ENCODE peak calls at places on chromosome 13, in eight cellular contexts. Z, D, N, P, M, F, A and B are unnamed samples.

GRCh38 chr13:51793570-51794273 is 10.2 kb downstream of the DHRS12 start:
- DNase-seq in Z (no peak), D (no peak), N (no peak), P (no peak), M (no peak), F (peak; percentile 45), A (peak; percentile 21), B (no peak)

GRCh38 chr13:113086031-113086750 is 19.4 kb upstream of the F7 start:
- DNase-seq in Z (no peak), D (no peak), N (no peak), P (no peak), M (no peak), F (no peak), A (peak; percentile 30), B (no peak)

GRCh38 chr13:51125495-51126226 is 14.6 kb upstream of the C13orf42 start:
- DNase-seq in Z (peak; percentile 49), D (peak; percentile 53), N (peak; percentile 77), P (no peak), M (no peak), F (peak; percentile 72), A (peak; percentile 23), B (no peak)

GRCh38 chr13:97223711-97224461 is 1.8 kb downstream of the MBNL2 start:
- DNase-seq in Z (peak; percentile 55), D (peak; percentile 42), N (peak; percentile 52), P (no peak), M (peak; percentile 57), F (peak; percentile 88), A (peak; percentile 35), B (peak; percentile 56)

GRCh38 chr13:51935326-51936171 is 73.8 kb downstream of the CCDC70 start:
- DNase-seq in Z (peak; percentile 54), D (peak; percentile 59), N (peak; percentile 74), P (no peak), M (no peak), F (no peak), A (peak; percentile 33), B (no peak)

GRCh38 chr13:33611016-33611805 is 206.7 kb upstream of the RFC3 start:
- DNase-seq in Z (peak; percentile 10), D (peak; percentile 65), N (no peak), P (peak; percentile 35), M (peak; percentile 36), F (peak; percentile 76), A (no peak), B (peak; percentile 26)

GRCh38 chr13:51420681-51421476 is 32.0 kb downstream of the INTS6 start:
- DNase-seq in Z (no peak), D (no peak), N (no peak), P (no peak), M (no peak), F (no peak), A (no peak), B (no peak)

GRCh38 chr13:20882206-20882605 is 20.3 kb downstream of the XPO4 start:
- DNase-seq in Z (no peak), D (no peak), N (peak; percentile 49), P (no peak), M (no peak), F (no peak), A (no peak), B (no peak)

GRCh38 chr13:60139272-60139671 is 24.5 kb downstream of the DIAPH3 start:
- DNase-seq in Z (no peak), D (no peak), N (no peak), P (no peak), M (no peak), F (no peak), A (no peak), B (no peak)

GRCh38 chr13:22012676-22013075 is 341.8 kb downstream of the FGF9 start:
- DNase-seq in Z (no peak), D (no peak), N (no peak), P (no peak), M (no peak), F (no peak), A (no peak), B (no peak)

GRCh38 chr13:80555796-80556195 is 214.9 kb upstream of the SPRY2 start:
- DNase-seq in Z (no peak), D (no peak), N (no peak), P (no peak), M (no peak), F (no peak), A (peak; percentile 12), B (no peak)

GRCh38 chr13:42420304-42420703 is 148.4 kb downstream of the AKAP11 start:
- DNase-seq in Z (no peak), D (no peak), N (no peak), P (no peak), M (no peak), F (no peak), A (no peak), B (no peak)

GRCh38 chr13:91174886-91175501 is 172.5 kb upstream of the MIR17HG start:
- DNase-seq in Z (no peak), D (no peak), N (no peak), P (no peak), M (no peak), F (no peak), A (no peak), B (no peak)

GRCh38 chr13:31945202-31945978 is 86.2 kb upstream of the FRY start:
- DNase-seq in Z (peak; percentile 27), D (peak; percentile 67), N (no peak), P (peak; percentile 31), M (peak; percentile 19), F (peak; percentile 79), A (no peak), B (peak; percentile 77)

GRCh38 chr13:102183509-102184182 is 218.2 kb downstream of the FGF14 start:
- DNase-seq in Z (no peak), D (no peak), N (no peak), P (no peak), M (no peak), F (no peak), A (no peak), B (no peak)

GRCh38 chr13:37984357-37984756 is 114.8 kb upstream of the TRPC4 start:
- DNase-seq in Z (no peak), D (no peak), N (no peak), P (no peak), M (no peak), F (no peak), A (no peak), B (no peak)

GRCh38 chr13:66624302-66624701 is 605.8 kb downstream of the PCDH9 start:
- DNase-seq in Z (no peak), D (no peak), N (no peak), P (no peak), M (no peak), F (no peak), A (no peak), B (no peak)

GRCh38 chr13:97615266-97615665 is 181.3 kb downstream of the RAP2A start:
- DNase-seq in Z (no peak), D (no peak), N (no peak), P (no peak), M (no peak), F (no peak), A (no peak), B (no peak)

GRCh38 chr13:78121459-78122348 is 203.1 kb upstream of the EDNRB start:
- DNase-seq in Z (peak; percentile 16), D (peak; percentile 46), N (peak; percentile 50), P (no peak), M (no peak), F (no peak), A (peak; percentile 35), B (peak; percentile 42)
- TF ChIP-seq EP300 in Z (no peak), D (no peak), N (no peak), P (no peak), M (no peak), F (no peak), A (no peak), B (no peak)

GRCh38 chr13:75365724-75366173 is 116.2 kb downstream of the TBC1D4 start:
- DNase-seq in Z (no peak), D (no peak), N (no peak), P (no peak), M (no peak), F (no peak), A (no peak), B (no peak)
- TF ChIP-seq CTCF in Z (no peak), D (no peak), N (no peak), P (no peak), M (no peak), F (no peak), A (no peak), B (no peak)

DNA sequence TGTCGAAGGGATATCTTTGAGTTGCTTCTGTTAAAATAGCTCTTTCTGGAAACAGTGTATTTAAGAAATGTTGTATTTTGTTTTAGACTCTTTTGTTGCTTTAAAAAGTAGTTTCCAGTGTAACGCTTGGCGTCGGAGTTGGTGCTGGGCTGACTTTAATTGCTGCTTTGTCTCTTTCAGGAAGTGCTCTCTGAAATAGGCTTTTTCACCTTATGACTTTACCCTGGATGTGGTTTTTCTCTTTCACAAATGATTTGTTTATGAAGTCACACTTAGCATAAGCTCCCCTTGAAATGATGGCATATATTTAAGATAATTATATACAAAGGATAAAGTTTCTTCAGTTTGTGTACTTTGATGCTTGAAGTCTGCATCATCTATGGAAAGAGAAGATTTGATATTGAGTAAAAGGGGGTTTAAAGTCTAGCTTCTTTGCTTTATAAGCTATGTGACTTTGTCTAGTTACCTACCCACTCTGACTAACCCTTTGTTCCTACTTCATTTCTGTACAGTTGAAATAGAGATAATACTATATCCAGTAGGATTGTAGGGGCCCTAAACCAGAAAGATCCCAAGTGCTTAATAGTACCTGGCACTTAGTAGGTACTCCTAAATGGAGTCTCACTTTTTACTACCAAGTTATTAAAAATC is at the start of gene GPR18:
- DNase-seq in Z (no peak), D (no peak), N (no peak), P (no peak), M (no peak), F (no peak), A (no peak), B (no peak)
- TF ChIP-seq POLR2A in Z (peak; percentile 57), D (no peak), N (no peak), P (no peak), M (no peak), F (no peak), A (no peak), B (no peak)

GRCh38 chr13:99289674-99290337 is 17.4 kb downstream of the GPR183 start:
- DNase-seq in Z (no peak), D (no peak), N (no peak), P (no peak), M (no peak), F (no peak), A (no peak), B (no peak)
- TF ChIP-seq EP300 in Z (no peak), D (no peak), N (no peak), P (no peak), M (no peak), F (no peak), A (no peak), B (no peak)

GRCh38 chr13:109212630-109213029 is 573.8 kb downstream of the IRS2 start:
- DNase-seq in Z (no peak), D (no peak), N (no peak), P (no peak), M (no peak), F (no peak), A (no peak), B (no peak)

GRCh38 chr13:109211616-109212015 is 574.8 kb downstream of the IRS2 start:
- DNase-seq in Z (no peak), D (no peak), N (no peak), P (no peak), M (no peak), F (no peak), A (no peak), B (no peak)

GRCh38 chr13:109215377-109215776 is 571.0 kb downstream of the IRS2 start:
- DNase-seq in Z (no peak), D (no peak), N (no peak), P (no peak), M (no peak), F (no peak), A (no peak), B (no peak)

GRCh38 chr13:109214393-109214792 is 572.0 kb downstream of the IRS2 start:
- DNase-seq in Z (no peak), D (no peak), N (no peak), P (no peak), M (no peak), F (no peak), A (no peak), B (no peak)

GRCh38 chr13:109213714-109214113 is 572.7 kb downstream of the IRS2 start:
- DNase-seq in Z (no peak), D (no peak), N (no peak), P (no peak), M (no peak), F (no peak), A (no peak), B (no peak)
- TF ChIP-seq CTCF in Z (no peak), D (no peak), N (no peak), P (no peak), M (no peak), F (no peak), A (no peak), B (no peak)